ENCODE peak calls at places on chromosomes 11 and 22, in five cellular contexts. N, Z, E, P and Y are unnamed samples.

GRCh38 chr11:45933131-45933821 is 10.8 kb downstream of the LARGE2 start:
- DNase-seq in N (no peak), Z (peak), E (peak), P (peak), Y (peak)

GRCh38 chr22:26691377-26691716 is 34.0 kb downstream of the MIAT start:
- DNase-seq in N (no peak), Z (no peak), E (no peak), P (no peak), Y (no peak)

GRCh38 chr11:61477734-61478148 is 30.8 kb upstream of the LRRC10B start:
- DNase-seq in N (peak), Z (peak), E (peak), P (peak), Y (peak)

GRCh38 chr11:27699926-27700350 is 317 bp downstream of the BDNF start:
- DNase-seq in N (no peak), Z (no peak), E (no peak), P (no peak), Y (no peak)

GRCh38 chr11:111912535-111912934 is at the start of gene HSPB2:
- DNase-seq in N (no peak), Z (no peak), E (peak), P (no peak), Y (peak)

GRCh38 chr11:34214961-34215805 is 109.8 kb downstream of the NAT10 start:
- DNase-seq in N (no peak), Z (no peak), E (no peak), P (peak), Y (no peak)

GRCh38 chr11:24078056-24078455 is 418.8 kb upstream of the LUZP2 start:
- DNase-seq in N (no peak), Z (no peak), E (no peak), P (no peak), Y (no peak)

GRCh38 chr11:87661270-87661669 is 514.0 kb downstream of the RAB38 start:
- DNase-seq in N (no peak), Z (no peak), E (no peak), P (no peak), Y (no peak)

GRCh38 chr11:3043315-3043871 is 13.8 kb downstream of the CARS1 start:
- DNase-seq in N (peak), Z (no peak), E (peak), P (no peak), Y (peak)

GRCh38 chr11:71247551-71248250 is 4.7 kb downstream of the SHANK2 start:
- DNase-seq in N (no peak), Z (peak), E (peak), P (no peak), Y (no peak)

GRCh38 chr22:45804986-45805325 is 133.3 kb downstream of the ATXN10 start:
- DNase-seq in N (no peak), Z (no peak), E (no peak), P (no peak), Y (no peak)

GRCh38 chr11:12013771-12014170 is 5.3 kb upstream of the DKK3 start:
- DNase-seq in N (no peak), Z (no peak), E (no peak), P (no peak), Y (no peak)

GRCh38 chr22:50568626-50569025 is 5.9 kb upstream of the SYCE3 start:
- DNase-seq in N (no peak), Z (no peak), E (no peak), P (no peak), Y (no peak)

GRCh38 chr11:99822846-99823565 is 802.3 kb downstream of the CNTN5 start:
- DNase-seq in N (no peak), Z (no peak), E (no peak), P (no peak), Y (no peak)

GRCh38 chr11:15933896-15934625 is 422.3 kb downstream of the SOX6 start:
- DNase-seq in N (peak), Z (no peak), E (no peak), P (no peak), Y (no peak)

GRCh38 chr11:131668867-131669780 is 298.7 kb downstream of the NTM start:
- DNase-seq in N (no peak), Z (no peak), E (no peak), P (peak), Y (no peak)

GRCh38 chr22:38132794-38133193 is 22.3 kb upstream of the BAIAP2L2 start:
- DNase-seq in N (no peak), Z (no peak), E (no peak), P (no peak), Y (peak)

GRCh38 chr11:86760577-86760976 is 39.8 kb upstream of the PRSS23 start:
- DNase-seq in N (no peak), Z (no peak), E (no peak), P (no peak), Y (no peak)

GRCh38 chr11:1924121-1924520 is 4.6 kb downstream of the TNNT3 start:
- DNase-seq in N (no peak), Z (no peak), E (no peak), P (peak), Y (no peak)

GRCh38 chr22:45830531-45831245 is 146.3 kb downstream of the WNT7B start:
- DNase-seq in N (no peak), Z (no peak), E (no peak), P (no peak), Y (no peak)

GRCh38 chr22:28017859-28018258 is 98.8 kb upstream of the PITPNB start:
- DNase-seq in N (no peak), Z (no peak), E (peak), P (no peak), Y (peak)

GRCh38 chr11:62555464-62556092 is 9.0 kb upstream of the AHNAK start:
- DNase-seq in N (no peak), Z (peak), E (peak), P (peak), Y (peak)

GRCh38 chr22:41382610-41383009 is 868 bp downstream of the TEF start:
- DNase-seq in N (no peak), Z (no peak), E (no peak), P (no peak), Y (no peak)

GRCh38 chr22:45861259-45861658 is 115.7 kb downstream of the WNT7B start:
- DNase-seq in N (peak), Z (no peak), E (no peak), P (no peak), Y (no peak)

GRCh38 chr11:32316846-32317525 is 118.4 kb downstream of the WT1 start:
- DNase-seq in N (no peak), Z (no peak), E (no peak), P (no peak), Y (no peak)

GRCh38 chr11:64614927-64615326 is 23.9 kb downstream of the SLC22A12 start:
- DNase-seq in N (no peak), Z (no peak), E (no peak), P (no peak), Y (no peak)

GRCh38 chr11:96015911-96016565 is 92.1 kb upstream of the MTMR2 start:
- DNase-seq in N (no peak), Z (no peak), E (no peak), P (no peak), Y (no peak)

GRCh38 chr11:65503923-65504670 is 5.3 kb downstream of the MALAT1 start:
- DNase-seq in N (no peak), Z (peak), E (no peak), P (peak), Y (no peak)

GRCh38 chr11:134032501-134033091 is 36.3 kb upstream of the JAM3 start:
- DNase-seq in N (no peak), Z (no peak), E (no peak), P (no peak), Y (no peak)

GRCh38 chr11:64810891-64811272 is 531 bp upstream of the MEN1 start:
- DNase-seq in N (no peak), Z (no peak), E (no peak), P (no peak), Y (peak)

GRCh38 chr11:68352591-68352990 is 40.2 kb downstream of the LRP5 start:
- DNase-seq in N (no peak), Z (no peak), E (no peak), P (no peak), Y (no peak)

GRCh38 chr11:89495951-89496350 is 4.8 kb upstream of the NOX4 start:
- DNase-seq in N (peak), Z (no peak), E (peak), P (peak), Y (peak)

DNA sequence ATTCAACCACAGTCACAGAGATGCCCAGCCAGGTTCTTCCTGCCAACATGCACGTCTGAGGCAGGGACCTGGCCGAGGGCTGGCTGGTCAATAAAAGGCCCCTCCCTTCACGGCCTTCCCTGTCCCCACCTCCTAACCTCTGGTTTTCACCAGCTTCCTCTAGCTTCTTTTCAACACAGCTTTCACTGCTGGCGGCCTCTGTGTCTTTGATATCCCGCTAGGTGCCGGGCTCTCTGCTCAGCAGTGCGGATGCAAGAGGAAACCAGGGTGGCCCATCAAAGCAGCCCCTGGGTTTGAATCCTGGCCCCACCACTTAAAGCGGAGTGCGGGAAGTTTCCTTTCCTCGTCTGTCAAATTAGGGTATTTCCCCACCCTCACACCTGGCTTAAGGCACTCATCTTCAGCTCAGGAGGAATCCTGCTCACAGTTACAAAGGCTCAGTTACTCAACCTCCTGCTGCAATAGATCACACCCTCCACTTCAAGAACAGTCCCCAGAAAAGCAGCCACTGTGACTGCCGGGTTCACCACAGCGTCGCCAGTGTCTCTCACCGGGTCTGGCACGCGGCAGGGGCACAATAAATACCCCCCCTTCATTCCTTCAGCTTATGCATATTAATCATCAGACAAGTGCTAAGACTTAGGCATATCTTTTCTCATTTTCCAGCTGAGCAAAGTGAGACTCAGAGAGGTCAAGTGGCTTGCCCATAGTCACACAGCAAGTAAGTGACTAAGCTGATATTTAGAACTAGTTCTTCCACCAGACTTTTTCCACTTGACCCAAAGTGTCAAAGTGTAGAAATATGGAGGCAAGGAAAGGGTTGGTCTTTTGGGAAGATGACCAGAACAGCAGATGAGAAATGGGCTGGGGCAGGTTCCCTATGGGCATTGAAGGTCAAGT is 45.7 kb downstream of the TXN2 start:
- DNase-seq in N (no peak), Z (peak), E (no peak), P (peak), Y (no peak)
- H3K27ac ChIP-seq in N (no peak), Z (peak), E (no peak), P (peak), Y (no peak)

GRCh38 chr22:43421914-43422615 is 10.3 kb downstream of the MPPED1 start:
- DNase-seq in N (no peak), Z (no peak), E (no peak), P (no peak), Y (no peak)

GRCh38 chr22:43424865-43425630 is 13.2 kb downstream of the MPPED1 start:
- DNase-seq in N (no peak), Z (no peak), E (no peak), P (no peak), Y (no peak)

GRCh38 chr22:43424201-43424600 is 12.4 kb downstream of the MPPED1 start:
- DNase-seq in N (no peak), Z (no peak), E (no peak), P (no peak), Y (no peak)

GRCh38 chr22:43420991-43421665 is 9.3 kb downstream of the MPPED1 start:
- DNase-seq in N (no peak), Z (no peak), E (no peak), P (no peak), Y (no peak)

GRCh38 chr22:43423046-43423445 is 11.2 kb downstream of the MPPED1 start:
- DNase-seq in N (no peak), Z (no peak), E (no peak), P (no peak), Y (no peak)
- H3K27ac ChIP-seq in N (no peak), Z (no peak), E (no peak), P (no peak), Y (no peak)

GRCh38 chr11:844693-845644 is 2.3 kb downstream of the TSPAN4 start:
- DNase-seq in N (peak), Z (peak), E (peak), P (peak), Y (peak)

GRCh38 chr11:848380-848931 is 5.8 kb downstream of the TSPAN4 start:
- DNase-seq in N (no peak), Z (no peak), E (no peak), P (peak), Y (no peak)

GRCh38 chr11:845872-846271 is 3.2 kb downstream of the TSPAN4 start:
- DNase-seq in N (no peak), Z (no peak), E (no peak), P (no peak), Y (no peak)

GRCh38 chr11:847876-848275 is 5.2 kb downstream of the TSPAN4 start:
- DNase-seq in N (no peak), Z (no peak), E (no peak), P (no peak), Y (no peak)

DNA sequence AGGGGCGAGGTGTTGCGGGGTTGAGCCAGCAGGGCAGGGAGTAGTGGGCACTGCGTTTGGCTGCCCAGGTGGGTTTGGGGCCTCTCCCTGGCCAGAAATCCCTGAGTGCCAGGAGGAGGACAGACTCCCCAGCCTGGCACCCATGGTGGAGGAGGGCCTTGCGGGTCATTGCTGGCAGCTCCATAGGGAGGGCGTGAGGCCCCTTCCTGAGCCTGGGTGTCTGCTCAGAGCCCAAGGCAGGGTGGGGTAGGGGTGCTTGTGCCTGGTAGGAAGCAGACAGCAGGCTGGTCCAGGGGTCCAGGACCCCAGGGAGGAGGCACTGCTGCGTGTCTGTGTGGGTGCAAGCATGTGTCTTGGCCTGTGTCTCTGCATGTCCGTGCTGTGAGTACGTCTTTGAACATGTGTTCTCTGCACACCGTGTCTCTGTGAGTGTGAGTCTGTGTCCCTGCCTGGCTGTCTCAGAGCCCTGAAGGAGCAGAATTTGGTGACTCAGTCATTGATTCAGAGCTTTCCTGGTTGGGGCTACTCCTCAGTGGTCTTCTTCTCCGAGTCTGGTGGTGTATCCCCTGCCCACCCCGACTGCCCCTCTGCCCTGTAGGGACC is 3.9 kb downstream of the TSPAN4 start:
- DNase-seq in N (no peak), Z (no peak), E (no peak), P (no peak), Y (no peak)
- H3K27ac ChIP-seq in N (peak), Z (no peak), E (peak), P (peak), Y (peak)

DNA sequence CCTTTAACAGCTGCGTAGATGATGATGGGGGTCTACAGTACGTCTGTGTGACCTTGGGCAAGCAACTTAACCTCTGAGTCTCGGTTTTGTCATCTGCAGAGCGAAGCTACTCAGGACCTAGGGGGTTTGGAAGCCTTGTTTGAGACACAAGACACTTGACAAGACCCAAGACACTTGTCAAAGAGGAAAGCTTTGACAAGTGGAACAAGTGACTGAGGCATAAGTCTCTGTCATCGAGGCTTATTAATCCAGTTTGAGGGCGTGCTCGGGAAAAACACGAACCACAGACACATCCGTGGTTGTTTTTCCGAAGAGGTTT is 732 bp upstream of the PC start:
- DNase-seq in N (no peak), Z (no peak), E (no peak), P (no peak), Y (no peak)
- H3K27ac ChIP-seq in N (peak), Z (peak), E (peak), P (peak), Y (peak)

GRCh38 chr22:20448630-20449029 is 11.0 kb upstream of the SCARF2 start:
- DNase-seq in N (no peak), Z (no peak), E (no peak), P (no peak), Y (no peak)

GRCh38 chr22:20451920-20452319 is 14.3 kb upstream of the SCARF2 start:
- DNase-seq in N (no peak), Z (no peak), E (no peak), P (no peak), Y (no peak)

GRCh38 chr22:20453222-20453621 is 15.6 kb upstream of the SCARF2 start:
- DNase-seq in N (no peak), Z (no peak), E (no peak), P (no peak), Y (no peak)

GRCh38 chr22:20449819-20450550 is 12.4 kb upstream of the SCARF2 start:
- DNase-seq in N (no peak), Z (no peak), E (no peak), P (no peak), Y (no peak)

DNA sequence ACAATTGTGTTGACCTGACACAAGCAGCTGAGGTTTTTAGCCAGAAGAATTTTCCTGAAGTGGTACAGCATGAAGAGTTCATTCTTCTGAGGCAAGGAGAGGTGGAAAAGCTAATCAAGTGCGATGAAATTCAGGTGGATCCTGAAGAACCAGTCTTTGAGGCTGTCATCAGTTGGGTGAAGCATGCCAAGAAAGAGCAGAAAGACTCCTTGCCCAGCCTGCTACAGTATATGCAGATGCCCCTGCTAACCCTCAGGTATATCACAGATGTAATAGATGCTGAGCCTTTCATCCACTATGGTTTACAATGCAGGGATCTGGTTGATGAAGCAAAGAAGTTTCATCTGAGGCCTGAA is 12.9 kb upstream of the SCARF2 start:
- DNase-seq in N (no peak), Z (peak), E (no peak), P (no peak), Y (no peak)
- H3K27ac ChIP-seq in N (no peak), Z (no peak), E (no peak), P (no peak), Y (no peak)

GRCh38 chr22:25081409-25081824 is 118.2 kb upstream of the CRYBB3 start:
- DNase-seq in N (no peak), Z (peak), E (no peak), P (peak), Y (no peak)
- H3K27ac ChIP-seq in N (no peak), Z (no peak), E (no peak), P (no peak), Y (peak)